ENCODE peak calls at places on chromosomes 4 and X, in four cellular contexts. H is upper lobe of right lung, M is K562, Q is HL-60. F is an unnamed sample. For H3K27me3, the result is how much of the 10 kb centered on the place peaks cover.

GRCh38 chrX:7925867-7926472 is 1.2 kb downstream of the PNPLA4 start:
- DNase-seq in H (peak), M (peak), Q (peak), F (peak)

GRCh38 chr4:145808848-145809512 is 129.0 kb downstream of the C4orf51 start:
- DNase-seq in H (no peak), M (no peak), Q (no peak), F (no peak)

GRCh38 chr4:160180206-160180605 is 1077.3 kb downstream of the RAPGEF2 start:
- DNase-seq in H (no peak), M (no peak), Q (no peak), F (no peak)

GRCh38 chrX:65769564-65770292 is 102.3 kb downstream of the MSN start:
- DNase-seq in H (no peak), M (no peak), Q (no peak), F (no peak)

GRCh38 chrX:27307546-27307945 is 155.6 kb downstream of the PPP4R3C start:
- DNase-seq in H (no peak), M (no peak), Q (no peak), F (no peak)

GRCh38 chr4:24805566-24805965 is 10.2 kb downstream of the SOD3 start:
- DNase-seq in H (no peak), M (peak), Q (no peak), F (no peak)

GRCh38 chr4:84855774-84856173 is 110.7 kb downstream of the WDFY3 start:
- DNase-seq in H (no peak), M (no peak), Q (no peak), F (no peak)

GRCh38 chrX:102338162-102338561 is 91.2 kb downstream of the NXF2 start:
- DNase-seq in H (no peak), M (no peak), Q (no peak), F (no peak)

GRCh38 chrX:12367254-12367653 is 229.0 kb downstream of the FRMPD4 start:
- DNase-seq in H (no peak), M (no peak), Q (no peak), F (no peak)

GRCh38 chr4:145511913-145512522 is 30.4 kb downstream of the SMAD1 start:
- DNase-seq in H (no peak), M (no peak), Q (no peak), F (no peak)

GRCh38 chr4:78601013-78601412 is 49.4 kb downstream of the ANXA3 start:
- DNase-seq in H (no peak), M (peak), Q (no peak), F (no peak)

GRCh38 chrX:10722804-10723364 is 102.5 kb upstream of the MID1 start:
- DNase-seq in H (no peak), M (peak), Q (peak), F (no peak)

GRCh38 chr4:164596927-164597326 is 157.0 kb upstream of the SMIM31 start:
- DNase-seq in H (no peak), M (no peak), Q (no peak), F (no peak)

GRCh38 chrX:86910602-86911311 is 606.8 kb upstream of the KLHL4 start:
- DNase-seq in H (no peak), M (no peak), Q (peak), F (no peak)

GRCh38 chr4:128358231-128358902 is 70.8 kb upstream of the PGRMC2 start:
- DNase-seq in H (no peak), M (no peak), Q (no peak), F (no peak)

GRCh38 chr4:157994863-157995262 is 178.0 kb downstream of the GASK1B start:
- DNase-seq in H (no peak), M (no peak), Q (no peak), F (no peak)

GRCh38 chr4:137253949-137254348 is 278.3 kb downstream of the PCDH18 start:
- DNase-seq in H (no peak), M (no peak), Q (no peak), F (no peak)

GRCh38 chrX:151240237-151240636 is 63.9 kb downstream of the GPR50 start:
- DNase-seq in H (no peak), M (no peak), Q (no peak), F (no peak)

GRCh38 chr4:2436301-2436700 is 17.5 kb downstream of the CFAP99 start:
- DNase-seq in H (no peak), M (no peak), Q (peak), F (no peak)

GRCh38 chr4:154406022-154406835 is 85.4 kb downstream of the DCHS2 start:
- DNase-seq in H (no peak), M (no peak), Q (peak), F (no peak)

GRCh38 chr4:176277162-176277904 is 8.3 kb upstream of the ASB5 start:
- DNase-seq in H (no peak), M (peak), Q (peak), F (no peak)

GRCh38 chr4:184649971-184650855 is 675 bp downstream of the PRIMPOL start:
- DNase-seq in H (no peak), M (no peak), Q (peak), F (no peak)

GRCh38 chr4:73230865-73231517 is 27.6 kb downstream of the ANKRD17 start:
- DNase-seq in H (no peak), M (peak), Q (no peak), F (no peak)

GRCh38 chrX:133444952-133445831 is 29.9 kb upstream of the GPC4 start:
- DNase-seq in H (no peak), M (no peak), Q (peak), F (no peak)

GRCh38 chrX:65596270-65596669 is 61.7 kb upstream of the LAS1L start:
- DNase-seq in H (no peak), M (no peak), Q (peak), F (peak)

GRCh38 chr4:55637272-55637820 is 1.2 kb upstream of the NMU start:
- DNase-seq in H (no peak), M (peak), Q (no peak), F (no peak)

GRCh38 chr4:26273308-26273980 is 47.4 kb upstream of the RBPJ start:
- DNase-seq in H (no peak), M (no peak), Q (peak), F (no peak)

GRCh38 chrX:124383367-124383766 is 37.0 kb downstream of the SH2D1A start:
- DNase-seq in H (no peak), M (no peak), Q (peak), F (no peak)

GRCh38 chr4:59612235-59612634 is 1587.9 kb upstream of the ADGRL3 start:
- DNase-seq in H (no peak), M (no peak), Q (no peak), F (no peak)

GRCh38 chr4:83890231-83890630 is 354.3 kb downstream of the GPAT3 start:
- DNase-seq in H (no peak), M (no peak), Q (no peak), F (no peak)

GRCh38 chr4:102620697-102621497 is 119.7 kb downstream of the NFKB1 start:
- DNase-seq in H (no peak), M (peak), Q (peak), F (no peak)

GRCh38 chrX:123745511-123745910 is 12.7 kb upstream of the THOC2 start:
- DNase-seq in H (no peak), M (no peak), Q (no peak), F (no peak)

GRCh38 chr4:24514808-24515207 is 69.5 kb downstream of the DHX15 start:
- DNase-seq in H (no peak), M (peak), Q (no peak), F (no peak)

GRCh38 chr4:81562093-81562492 is 90.4 kb upstream of the RASGEF1B start:
- DNase-seq in H (no peak), M (no peak), Q (no peak), F (no peak)

GRCh38 chrX:19698125-19698524 is 182.8 kb upstream of the MAP3K15 start:
- DNase-seq in H (no peak), M (no peak), Q (no peak), F (no peak)

GRCh38 chr4:55445921-55446577 is 50.3 kb downstream of the TMEM165 start:
- DNase-seq in H (no peak), M (no peak), Q (peak), F (no peak)

GRCh38 chrX:132292753-132293152 is 73.5 kb upstream of the RAP2C start:
- DNase-seq in H (no peak), M (peak), Q (peak), F (peak)

DNA sequence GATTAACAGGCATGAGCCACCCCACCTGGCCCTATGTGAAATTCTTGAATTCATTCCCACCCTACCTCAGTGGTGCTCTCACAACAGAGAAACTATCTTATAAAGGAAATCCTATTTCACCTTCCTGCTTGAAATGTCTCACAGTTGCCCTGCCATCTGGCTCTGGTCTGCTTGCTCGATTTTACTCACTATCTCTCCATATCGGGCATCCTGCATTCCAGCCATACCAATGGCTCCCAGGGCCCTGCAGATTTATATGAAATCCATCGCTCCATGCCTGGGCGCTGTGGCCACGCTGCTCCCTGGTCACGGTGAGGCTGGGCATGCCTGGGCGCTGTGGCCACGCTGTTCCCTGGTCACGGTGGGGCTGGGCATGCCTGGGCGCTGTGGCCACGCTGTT is 15.8 kb downstream of the SORBS2 start:
- DNase-seq in H (no peak), M (no peak), Q (no peak), F (no peak)
- H3K27ac ChIP-seq in H (no peak), M (no peak), Q (no peak), F (no peak)

GRCh38 chr4:140571620-140572019 is 2.9 kb upstream of the UCP1 start:
- DNase-seq in H (no peak), M (no peak), Q (no peak), F (no peak)

GRCh38 chr4:140568507-140569306 is at the start of gene UCP1:
- DNase-seq in H (peak), M (no peak), Q (no peak), F (no peak)

GRCh38 chr4:140569307-140569638 is 512 bp upstream of the UCP1 start:
- DNase-seq in H (no peak), M (no peak), Q (no peak), F (no peak)

GRCh38 chr4:140567722-140568121 is 1.0 kb downstream of the UCP1 start:
- DNase-seq in H (no peak), M (no peak), Q (no peak), F (no peak)
- H3K27me3 ChIP-seq in H (under half), M (under half), Q (half or more), F (under half)

GRCh38 chrX:54116391-54116790 is 66.7 kb downstream of the FAM120C start:
- DNase-seq in H (no peak), M (no peak), Q (no peak), F (no peak)
- TF ChIP-seq CTCF in H (no peak), M (no peak), Q (no peak), F (no peak)

GRCh38 chrX:129097668-129098067 is 425.6 kb downstream of the SMARCA1 start:
- DNase-seq in H (no peak), M (no peak), Q (no peak), F (no peak)

DNA sequence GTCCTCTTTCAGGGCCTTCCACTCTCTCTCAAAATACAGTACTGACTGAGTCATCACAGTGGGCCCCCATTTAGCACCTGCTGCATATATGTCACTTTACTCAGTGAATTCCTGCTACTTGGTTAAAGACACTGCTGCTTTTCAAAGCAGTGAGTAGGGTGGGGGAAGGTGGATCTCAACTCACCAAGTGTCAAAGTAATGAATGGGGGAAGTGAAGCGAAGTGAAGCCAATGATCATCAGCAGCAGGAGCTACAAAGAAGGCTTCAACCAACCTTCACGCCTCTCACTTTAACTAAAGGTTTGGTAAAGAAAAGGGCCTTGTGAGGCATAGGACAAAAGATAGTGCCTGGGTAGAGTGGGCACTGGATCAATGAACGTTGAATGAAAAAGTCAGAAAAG is 424.1 kb downstream of the SMARCA1 start:
- DNase-seq in H (no peak), M (no peak), Q (no peak), F (no peak)
- H3K27ac ChIP-seq in H (no peak), M (no peak), Q (no peak), F (no peak)

DNA sequence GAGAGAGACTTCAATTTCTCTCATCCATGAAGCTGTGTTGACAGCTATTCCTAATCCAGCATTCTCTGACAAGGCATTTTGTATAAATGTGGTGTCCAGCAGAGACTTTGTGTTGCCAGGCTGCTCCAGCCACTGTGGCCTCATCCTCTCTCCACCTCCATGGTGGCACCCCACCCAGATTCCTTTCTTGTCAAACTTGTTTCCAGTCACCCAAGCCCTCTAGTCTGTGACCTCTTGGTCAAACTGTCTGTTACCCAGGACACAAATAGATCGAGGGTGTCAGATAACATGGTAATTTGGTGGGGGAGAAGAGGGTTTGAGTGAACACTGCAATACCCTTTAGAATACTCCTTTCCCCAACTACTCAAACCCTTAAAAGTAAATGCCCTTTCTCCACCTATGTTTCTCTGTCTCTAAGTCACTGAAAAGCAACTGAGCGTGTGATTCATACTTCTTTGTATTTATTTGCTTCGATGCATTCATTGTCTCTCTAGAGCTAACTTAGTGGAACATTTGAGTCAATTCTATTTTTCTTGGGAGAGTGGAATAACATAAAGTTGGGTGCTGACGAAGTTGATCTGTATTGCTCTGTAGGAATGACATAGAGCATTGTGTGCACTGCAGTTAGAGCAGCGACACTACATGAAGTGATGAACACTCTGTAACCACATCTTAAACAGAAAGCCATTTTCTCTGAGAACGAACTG is 13.7 kb downstream of the PITX2 start:
- DNase-seq in H (no peak), M (no peak), Q (no peak), F (no peak)
- H3K27me3 ChIP-seq in H (half or more), M (under half), Q (under half), F (under half)

GRCh38 chr4:170853422-170854021 is 763.8 kb upstream of the AADAT start:
- DNase-seq in H (peak), M (peak), Q (peak), F (no peak)
- TF ChIP-seq CTCF in H (peak), M (no peak), Q (peak), F (no peak)